ENCODE peak calls at places on chromosomes 4 and X, in six cellular contexts. O is NCI-H524 treated with DMSO at 0.1 percent for 48 hours; A is EL; R is stimulated activated CD4-positive, alpha-beta T cell treated with anti-CD3 and anti-CD28 coated beads, Interleukin-2, amount 100 ng/mL, for 48 hours; W is globus pallidus; C is NCI-H510A. Q is an unnamed sample.
A peak's percentile ranks its signal among the peaks of the same experiment; 100 is the strongest.

GRCh38 chrX:120213438-120214265 is 37.0 kb upstream of the ZBTB33 start:
- DNase-seq in R (peak; percentile 47), W (peak; percentile 46), C (peak; percentile 20), A (peak; percentile 48), O (peak; percentile 3), Q (peak; percentile 61)

GRCh38 chr4:3836041-3836801 is 70.0 kb downstream of the ADRA2C start:
- DNase-seq in R (no peak), W (no peak), A (no peak), O (no peak), C (no peak), Q (no peak)

GRCh38 chr4:165016971-165017370 is 14.8 kb upstream of the TRIM60 start:
- DNase-seq in A (peak; percentile 9), O (no peak), W (no peak), R (no peak), C (no peak), Q (peak; percentile 26)

GRCh38 chr4:94678896-94679295 is 78.9 kb upstream of the BMPR1B start:
- DNase-seq in W (no peak), R (no peak), A (peak; percentile 31), C (no peak), O (no peak), Q (no peak)

GRCh38 chr4:141006236-141006802 is 127.0 kb downstream of the RNF150 start:
- DNase-seq in O (no peak), C (no peak), R (no peak), W (no peak), A (no peak), Q (no peak)

GRCh38 chr4:27016551-27016950 is 155.9 kb downstream of the STIM2 start:
- DNase-seq in W (no peak), O (no peak), C (no peak), R (no peak), A (peak; percentile 15), Q (no peak)

GRCh38 chr4:143531368-143531767 is 17.9 kb downstream of the SMARCA5 start:
- DNase-seq in W (no peak), C (no peak), A (peak; percentile 19), O (no peak), R (no peak), Q (no peak)

GRCh38 chr4:110704748-110705439 is 82.0 kb upstream of the PITX2 start:
- DNase-seq in O (no peak), C (no peak), A (no peak), W (peak; percentile 2), R (no peak), Q (no peak)

GRCh38 chrX:38701073-38701472 is 100.2 kb upstream of the MID1IP1 start:
- DNase-seq in A (no peak), O (no peak), C (no peak), W (no peak), R (no peak), Q (no peak)

GRCh38 chr4:115529126-115529525 is 415.7 kb upstream of the NDST4 start:
- DNase-seq in C (no peak), W (no peak), O (no peak), A (no peak), R (no peak), Q (no peak)

GRCh38 chrX:150766351-150767044 is 73.3 kb downstream of the MTMR1 start:
- DNase-seq in W (no peak), R (no peak), O (no peak), A (no peak), C (no peak), Q (peak; percentile 22)

GRCh38 chr4:151347891-151348290 is 22.5 kb upstream of the SH3D19 start:
- DNase-seq in C (no peak), W (no peak), R (no peak), O (no peak), A (no peak), Q (no peak)

GRCh38 chrX:16528620-16529019 is 121.3 kb upstream of the S100G start:
- DNase-seq in O (no peak), A (no peak), W (no peak), C (no peak), R (peak; percentile 11), Q (no peak)

GRCh38 chrX:2502120-2502667 is 1.4 kb upstream of the DHRSX start:
- DNase-seq in O (no peak), A (no peak), R (no peak), C (no peak), W (no peak), Q (no peak)

GRCh38 chr4:7725951-7726350 is 213.7 kb downstream of the AFAP1 start:
- DNase-seq in A (peak; percentile 77), R (no peak), C (no peak), W (peak; percentile 31), O (no peak), Q (no peak)

GRCh38 chr4:1795304-1796195 is 2.5 kb downstream of the FGFR3 start:
- DNase-seq in W (no peak), C (no peak), A (no peak), R (no peak), O (no peak), Q (peak; percentile 78)

GRCh38 chrX:104376937-104377336 is 122.2 kb upstream of the ESX1 start:
- DNase-seq in O (no peak), C (no peak), R (no peak), W (no peak), A (no peak), Q (no peak)

GRCh38 chrX:46580613-46581012 is 7.0 kb downstream of the CHST7 start:
- DNase-seq in R (no peak), O (no peak), W (no peak), C (no peak), A (no peak), Q (no peak)

GRCh38 chr4:8383016-8383415 is 57.5 kb downstream of the ACOX3 start:
- DNase-seq in W (no peak), O (no peak), A (no peak), R (no peak), C (no peak), Q (no peak)

GRCh38 chrX:150236304-150236703 is 126.8 kb upstream of the MAMLD1 start:
- DNase-seq in A (peak; percentile 42), O (no peak), C (no peak), W (no peak), R (no peak), Q (no peak)

GRCh38 chr4:83618431-83618830 is 82.5 kb downstream of the GPAT3 start:
- DNase-seq in C (no peak), R (no peak), W (no peak), A (peak; percentile 85), O (no peak), Q (peak; percentile 6)

GRCh38 chr4:103075435-103075893 is 1.1 kb downstream of the SLC9B2 start:
- DNase-seq in W (peak; percentile 24), O (no peak), R (no peak), A (no peak), C (no peak), Q (no peak)

GRCh38 chrX:54452920-54453319 is 12.7 kb downstream of the TSR2 start:
- DNase-seq in O (peak; percentile 20), A (peak; percentile 6), C (no peak), W (no peak), R (no peak), Q (peak; percentile 12)

GRCh38 chr4:797066-797465 is 28.9 kb downstream of the CPLX1 start:
- DNase-seq in C (no peak), A (no peak), W (no peak), R (no peak), O (peak; percentile 61), Q (no peak)

GRCh38 chr4:101972791-101973190 is 182.3 kb downstream of the BANK1 start:
- DNase-seq in A (no peak), R (no peak), W (no peak), C (no peak), O (no peak), Q (no peak)

GRCh38 chrX:13283968-13284914 is 35.6 kb downstream of the ATXN3L start:
- DNase-seq in W (no peak), C (no peak), R (no peak), O (no peak), A (peak; percentile 50), Q (no peak)

GRCh38 chr4:39043697-39044363 is 11.6 kb upstream of the TMEM156 start:
- DNase-seq in A (peak; percentile 33), R (no peak), O (no peak), C (no peak), W (peak; percentile 58), Q (no peak)

GRCh38 chr4:1760521-1761001 is 32.5 kb upstream of the FGFR3 start:
- DNase-seq in C (no peak), A (no peak), O (no peak), R (no peak), W (no peak), Q (no peak)

GRCh38 chr4:26717332-26717731 is 133.4 kb downstream of the TBC1D19 start:
- DNase-seq in W (no peak), A (peak; percentile 88), C (no peak), O (no peak), R (no peak), Q (no peak)

GRCh38 chr4:38620527-38620926 is 43.5 kb upstream of the KLF3 start:
- DNase-seq in A (no peak), R (no peak), W (no peak), C (no peak), O (no peak), Q (no peak)

GRCh38 chr4:176191974-176192373 is 3.4 kb downstream of the SPATA4 start:
- DNase-seq in R (no peak), O (peak; percentile 1), W (no peak), A (peak; percentile 46), C (peak; percentile 44), Q (peak; percentile 43)

GRCh38 chr4:105241456-105241855 is 94.8 kb downstream of the TET2 start:
- DNase-seq in W (peak; percentile 85), R (no peak), O (no peak), C (no peak), A (no peak), Q (no peak)

Q was measured in T47D.